ENCODE peak calls at places on chromosomes 3 and 15, in four cellular contexts. One of them, this sample, is unnamed.

GRCh38 chr3:172129868-172130751 is 90.7 kb downstream of the FNDC3B start:
- DNase-seq in dorsolateral prefrontal cortex: peak; percentile 32
- DNase-seq in psoas muscle: peak; percentile 94
- DNase-seq in CD8-positive, alpha-beta T cell: no peak
- DNase-seq in this sample: no peak

GRCh38 chr3:47283193-47283537 is 421 bp downstream of the KLHL18 start:
- DNase-seq in psoas muscle: no peak
- DNase-seq in CD8-positive, alpha-beta T cell: no peak
- DNase-seq in dorsolateral prefrontal cortex: no peak
- DNase-seq in this sample: no peak

GRCh38 chr3:27533718-27534578 is 49.8 kb upstream of the SLC4A7 start:
- DNase-seq in CD8-positive, alpha-beta T cell: no peak
- DNase-seq in dorsolateral prefrontal cortex: peak; percentile 39
- DNase-seq in psoas muscle: peak; percentile 73
- DNase-seq in this sample: no peak

GRCh38 chr3:190926619-190927018 is 64.1 kb upstream of the GMNC start:
- DNase-seq in dorsolateral prefrontal cortex: no peak
- DNase-seq in CD8-positive, alpha-beta T cell: no peak
- DNase-seq in psoas muscle: no peak
- DNase-seq in this sample: no peak

GRCh38 chr15:45228931-45229330 is 23.1 kb upstream of the SLC28A2 start:
- DNase-seq in dorsolateral prefrontal cortex: no peak
- DNase-seq in psoas muscle: peak; percentile 15
- DNase-seq in CD8-positive, alpha-beta T cell: no peak
- DNase-seq in this sample: no peak

GRCh38 chr15:61834076-61834697 is 226.1 kb downstream of the VPS13C start:
- DNase-seq in psoas muscle: peak; percentile 82
- DNase-seq in dorsolateral prefrontal cortex: peak; percentile 86
- DNase-seq in CD8-positive, alpha-beta T cell: peak; percentile 78
- DNase-seq in this sample: no peak

GRCh38 chr3:36824443-36824842 is 60.1 kb upstream of the DCLK3 start:
- DNase-seq in psoas muscle: no peak
- DNase-seq in CD8-positive, alpha-beta T cell: no peak
- DNase-seq in dorsolateral prefrontal cortex: no peak
- DNase-seq in this sample: no peak

GRCh38 chr3:109346099-109346498 is 8.8 kb upstream of the DPPA4 start:
- DNase-seq in CD8-positive, alpha-beta T cell: no peak
- DNase-seq in dorsolateral prefrontal cortex: no peak
- DNase-seq in psoas muscle: no peak
- DNase-seq in this sample: no peak

GRCh38 chr15:36053746-36054145 is 507.8 kb upstream of the DPH6 start:
- DNase-seq in psoas muscle: no peak
- DNase-seq in dorsolateral prefrontal cortex: no peak
- DNase-seq in CD8-positive, alpha-beta T cell: no peak
- DNase-seq in this sample: no peak

GRCh38 chr3:41296556-41296955 is 97.3 kb downstream of the CTNNB1 start:
- DNase-seq in CD8-positive, alpha-beta T cell: no peak
- DNase-seq in dorsolateral prefrontal cortex: no peak
- DNase-seq in psoas muscle: no peak
- DNase-seq in this sample: no peak

GRCh38 chr3:41854956-41855355 is 106.9 kb downstream of the ULK4 start:
- DNase-seq in psoas muscle: no peak
- DNase-seq in dorsolateral prefrontal cortex: no peak
- DNase-seq in CD8-positive, alpha-beta T cell: no peak
- DNase-seq in this sample: no peak

GRCh38 chr3:32743934-32744333 is 58.9 kb downstream of the CNOT10 start:
- DNase-seq in CD8-positive, alpha-beta T cell: no peak
- DNase-seq in dorsolateral prefrontal cortex: no peak
- DNase-seq in psoas muscle: no peak
- DNase-seq in this sample: no peak

GRCh38 chr3:28089527-28089897 is 151.9 kb upstream of the CMC1 start:
- DNase-seq in CD8-positive, alpha-beta T cell: no peak
- DNase-seq in psoas muscle: no peak
- DNase-seq in dorsolateral prefrontal cortex: no peak
- DNase-seq in this sample: no peak

GRCh38 chr3:98901032-98901464 is 447 bp downstream of the DCBLD2 start:
- DNase-seq in psoas muscle: peak; percentile 44
- DNase-seq in dorsolateral prefrontal cortex: peak; percentile 29
- DNase-seq in CD8-positive, alpha-beta T cell: no peak
- DNase-seq in this sample: no peak

GRCh38 chr3:124566701-124567100 is 163.6 kb upstream of the UMPS start:
- DNase-seq in dorsolateral prefrontal cortex: no peak
- DNase-seq in CD8-positive, alpha-beta T cell: no peak
- DNase-seq in psoas muscle: no peak
- DNase-seq in this sample: no peak

GRCh38 chr3:87426916-87427315 is 150.5 kb upstream of the POU1F1 start:
- DNase-seq in psoas muscle: no peak
- DNase-seq in CD8-positive, alpha-beta T cell: no peak
- DNase-seq in dorsolateral prefrontal cortex: no peak
- DNase-seq in this sample: no peak

GRCh38 chr3:13537926-13538325 is 11.0 kb upstream of the FBLN2 start:
- DNase-seq in CD8-positive, alpha-beta T cell: no peak
- DNase-seq in psoas muscle: peak; percentile 56
- DNase-seq in dorsolateral prefrontal cortex: no peak
- DNase-seq in this sample: no peak

GRCh38 chr3:23752126-23752525 is 53.6 kb upstream of the UBE2E1 start:
- DNase-seq in psoas muscle: no peak
- DNase-seq in CD8-positive, alpha-beta T cell: no peak
- DNase-seq in dorsolateral prefrontal cortex: no peak
- DNase-seq in this sample: no peak

GRCh38 chr3:78900879-78901278 is 866.9 kb downstream of the ROBO1 start:
- DNase-seq in psoas muscle: no peak
- DNase-seq in dorsolateral prefrontal cortex: no peak
- DNase-seq in CD8-positive, alpha-beta T cell: no peak
- DNase-seq in this sample: no peak

GRCh38 chr3:192687488-192688152 is 39.7 kb downstream of the FGF12 start:
- DNase-seq in CD8-positive, alpha-beta T cell: no peak
- DNase-seq in psoas muscle: peak; percentile 9
- DNase-seq in dorsolateral prefrontal cortex: no peak
- DNase-seq in this sample: no peak

GRCh38 chr15:75211436-75212199 is 9.9 kb downstream of the C15orf39 start:
- DNase-seq in dorsolateral prefrontal cortex: no peak
- DNase-seq in CD8-positive, alpha-beta T cell: no peak
- DNase-seq in psoas muscle: no peak
- DNase-seq in this sample: no peak

GRCh38 chr3:123610331-123610730 is 25.5 kb upstream of the HACD2 start:
- DNase-seq in psoas muscle: no peak
- DNase-seq in CD8-positive, alpha-beta T cell: no peak
- DNase-seq in dorsolateral prefrontal cortex: no peak
- DNase-seq in this sample: no peak

DNA sequence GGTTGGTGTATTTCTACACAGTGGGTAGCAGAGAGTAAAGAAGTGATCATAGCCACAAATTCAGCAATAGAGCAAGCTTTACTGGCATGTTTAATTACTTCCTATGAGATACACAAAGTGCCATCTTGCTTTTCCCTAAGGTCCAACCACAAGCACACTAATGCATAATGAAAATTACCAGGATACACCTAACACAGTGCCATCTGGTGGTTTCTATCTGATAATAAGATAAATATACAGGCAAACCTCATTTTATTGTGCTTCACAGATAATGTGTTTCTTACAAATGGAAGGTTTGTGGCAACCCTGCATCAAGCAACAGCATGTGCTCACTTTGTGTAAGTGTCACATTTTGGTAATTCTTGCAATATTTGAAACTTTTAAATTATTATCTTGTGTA is 223.0 kb downstream of the NSUN3 start:
- DNase-seq in dorsolateral prefrontal cortex: no peak
- DNase-seq in psoas muscle: no peak
- DNase-seq in CD8-positive, alpha-beta T cell: no peak
- DNase-seq in this sample: no peak
- TF ChIP-seq CTCF in dorsolateral prefrontal cortex: no peak
- TF ChIP-seq CTCF in psoas muscle: no peak
- TF ChIP-seq CTCF in CD8-positive, alpha-beta T cell: no peak
- TF ChIP-seq CTCF in this sample: peak; percentile 44

GRCh38 chr15:82176528-82176927 is 86.0 kb downstream of the EFL1 start:
- DNase-seq in dorsolateral prefrontal cortex: no peak
- DNase-seq in psoas muscle: no peak
- DNase-seq in CD8-positive, alpha-beta T cell: no peak
- DNase-seq in this sample: no peak
- TF ChIP-seq CTCF in dorsolateral prefrontal cortex: no peak
- TF ChIP-seq CTCF in psoas muscle: no peak
- TF ChIP-seq CTCF in CD8-positive, alpha-beta T cell: no peak
- TF ChIP-seq CTCF in this sample: no peak

GRCh38 chr3:157542711-157543485 is 39.7 kb upstream of the VEPH1 start:
- DNase-seq in CD8-positive, alpha-beta T cell: no peak
- DNase-seq in psoas muscle: peak; percentile 79
- DNase-seq in dorsolateral prefrontal cortex: no peak
- DNase-seq in this sample: no peak
- TF ChIP-seq CTCF in CD8-positive, alpha-beta T cell: no peak
- TF ChIP-seq CTCF in psoas muscle: no peak
- TF ChIP-seq CTCF in dorsolateral prefrontal cortex: no peak
- TF ChIP-seq CTCF in this sample: no peak

GRCh38 chr3:129549006-129549800 is 6.2 kb downstream of the H1-8 start:
- DNase-seq in dorsolateral prefrontal cortex: no peak
- DNase-seq in CD8-positive, alpha-beta T cell: no peak
- DNase-seq in psoas muscle: peak; percentile 7
- DNase-seq in this sample: no peak
- TF ChIP-seq CTCF in dorsolateral prefrontal cortex: no peak
- TF ChIP-seq CTCF in CD8-positive, alpha-beta T cell: no peak
- TF ChIP-seq CTCF in psoas muscle: no peak
- TF ChIP-seq CTCF in this sample: no peak

GRCh38 chr15:56883088-56883487 is 35.4 kb upstream of the TCF12 start:
- DNase-seq in dorsolateral prefrontal cortex: no peak
- DNase-seq in CD8-positive, alpha-beta T cell: no peak
- DNase-seq in psoas muscle: no peak
- DNase-seq in this sample: no peak

GRCh38 chr15:56887782-56888127 is 30.7 kb upstream of the TCF12 start:
- DNase-seq in psoas muscle: no peak
- DNase-seq in CD8-positive, alpha-beta T cell: no peak
- DNase-seq in dorsolateral prefrontal cortex: no peak
- DNase-seq in this sample: no peak

GRCh38 chr15:56886450-56886856 is 32.0 kb upstream of the TCF12 start:
- DNase-seq in dorsolateral prefrontal cortex: no peak
- DNase-seq in psoas muscle: no peak
- DNase-seq in CD8-positive, alpha-beta T cell: no peak
- DNase-seq in this sample: no peak

GRCh38 chr15:56890038-56890437 is 28.4 kb upstream of the TCF12 start:
- DNase-seq in psoas muscle: no peak
- DNase-seq in CD8-positive, alpha-beta T cell: no peak
- DNase-seq in dorsolateral prefrontal cortex: no peak
- DNase-seq in this sample: no peak

DNA sequence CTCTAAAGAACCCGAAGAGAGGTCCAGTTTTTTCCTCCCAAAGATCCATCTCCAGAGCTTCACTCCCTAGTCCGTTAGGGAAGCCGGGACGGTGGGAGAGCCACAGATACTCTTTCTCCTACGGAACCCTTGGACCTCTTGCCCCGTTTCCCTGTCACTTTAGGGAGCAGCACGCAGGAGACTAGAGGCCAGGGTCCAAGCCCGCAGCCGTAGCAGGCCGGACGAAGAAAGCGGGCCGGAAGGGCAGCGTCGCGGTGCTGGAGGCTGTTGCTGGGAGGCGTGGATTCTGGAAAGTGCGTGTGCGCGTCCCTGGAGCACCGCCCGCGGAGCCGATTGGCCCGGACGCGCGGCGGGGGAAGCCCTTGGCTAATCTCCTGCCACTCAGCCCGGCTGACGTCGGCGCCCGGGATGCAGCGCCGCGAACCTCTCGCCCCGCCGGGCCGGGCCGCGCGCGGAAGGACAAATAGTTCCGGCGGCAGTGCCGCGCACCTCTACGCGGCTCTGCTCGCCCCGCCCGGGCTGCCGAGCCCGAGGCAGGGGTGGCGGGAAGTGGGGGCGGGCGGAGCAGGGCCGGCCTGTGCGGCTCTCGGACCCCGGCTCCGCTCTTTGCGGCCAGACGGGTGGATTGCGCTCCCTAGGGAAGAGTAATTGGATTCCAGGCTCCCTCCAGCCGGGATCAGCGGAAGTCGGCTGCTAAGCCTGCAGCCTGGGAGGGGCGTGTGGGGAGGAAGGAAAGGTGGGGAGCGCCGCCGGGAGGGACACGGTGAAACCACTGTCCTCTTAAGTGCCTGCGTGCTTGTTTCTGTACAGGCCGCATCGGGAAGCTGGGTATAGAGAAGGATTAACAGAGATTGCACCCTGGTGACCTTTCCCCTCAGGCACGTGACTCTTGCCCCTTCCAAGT is 31.3 kb upstream of the TCF12 start:
- DNase-seq in psoas muscle: peak; percentile 95
- DNase-seq in CD8-positive, alpha-beta T cell: peak; percentile 89
- DNase-seq in dorsolateral prefrontal cortex: peak; percentile 92
- DNase-seq in this sample: peak; percentile 53
- TF ChIP-seq CTCF in psoas muscle: no peak
- TF ChIP-seq CTCF in CD8-positive, alpha-beta T cell: no peak
- TF ChIP-seq CTCF in dorsolateral prefrontal cortex: peak; percentile 24
- TF ChIP-seq CTCF in this sample: peak; percentile 21

GRCh38 chr3:52171577-52172261 is 17.5 kb upstream of the POC1A start:
- DNase-seq in psoas muscle: no peak
- DNase-seq in dorsolateral prefrontal cortex: no peak
- DNase-seq in CD8-positive, alpha-beta T cell: no peak
- DNase-seq in this sample: no peak
- TF ChIP-seq CTCF in psoas muscle: no peak
- TF ChIP-seq CTCF in dorsolateral prefrontal cortex: no peak
- TF ChIP-seq CTCF in CD8-positive, alpha-beta T cell: no peak
- TF ChIP-seq CTCF in this sample: no peak

GRCh38 chr3:179651687-179652466 is 963 bp upstream of the USP13 start:
- DNase-seq in CD8-positive, alpha-beta T cell: no peak
- DNase-seq in psoas muscle: no peak
- DNase-seq in dorsolateral prefrontal cortex: no peak
- DNase-seq in this sample: no peak

GRCh38 chr3:179653777-179654117 is 907 bp downstream of the USP13 start:
- DNase-seq in dorsolateral prefrontal cortex: no peak
- DNase-seq in CD8-positive, alpha-beta T cell: no peak
- DNase-seq in psoas muscle: no peak
- DNase-seq in this sample: no peak

GRCh38 chr3:179655236-179655635 is 2.4 kb downstream of the USP13 start:
- DNase-seq in psoas muscle: no peak
- DNase-seq in dorsolateral prefrontal cortex: no peak
- DNase-seq in CD8-positive, alpha-beta T cell: no peak
- DNase-seq in this sample: no peak

GRCh38 chr3:179653106-179653776 is 401 bp downstream of the USP13 start:
- DNase-seq in CD8-positive, alpha-beta T cell: peak; percentile 79
- DNase-seq in psoas muscle: peak; percentile 78
- DNase-seq in dorsolateral prefrontal cortex: peak; percentile 77
- DNase-seq in this sample: no peak

DNA sequence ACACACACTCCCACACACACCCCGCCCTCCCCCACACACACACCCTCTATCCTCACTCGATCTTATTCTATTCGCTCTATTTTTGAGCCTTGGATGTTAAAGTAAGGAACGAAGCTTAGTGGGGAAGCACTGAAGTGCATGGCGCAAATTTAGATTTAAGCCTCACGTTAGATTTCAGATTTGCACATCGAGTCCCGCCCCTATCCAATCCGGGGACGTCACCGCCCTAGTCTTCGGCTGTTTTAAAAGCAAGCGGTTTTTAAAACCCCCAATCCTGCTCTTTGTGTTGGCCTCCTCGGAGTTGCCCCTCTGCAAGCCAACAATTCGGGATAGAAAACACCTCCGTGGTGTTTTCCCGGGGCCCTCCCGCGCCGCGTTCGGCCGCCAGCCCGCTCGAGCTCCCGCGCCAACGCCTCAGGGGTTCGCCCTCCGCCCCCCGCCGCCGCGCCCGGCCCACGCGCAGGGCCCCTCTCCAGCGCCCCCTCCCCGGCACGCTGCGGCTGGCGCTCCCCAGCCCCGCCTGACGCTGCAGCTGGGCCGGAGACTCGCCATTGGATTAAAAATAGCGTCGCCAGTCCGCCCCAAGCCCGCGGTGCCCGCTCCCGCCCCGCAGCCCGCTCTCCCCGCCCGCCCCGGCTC is at the start of gene USP13:
- DNase-seq in psoas muscle: peak; percentile 69
- DNase-seq in CD8-positive, alpha-beta T cell: peak; percentile 74
- DNase-seq in dorsolateral prefrontal cortex: peak; percentile 69
- DNase-seq in this sample: peak; percentile 50
- TF ChIP-seq CTCF in psoas muscle: peak; percentile 4
- TF ChIP-seq CTCF in CD8-positive, alpha-beta T cell: no peak
- TF ChIP-seq CTCF in dorsolateral prefrontal cortex: no peak
- TF ChIP-seq CTCF in this sample: peak; percentile 4